ENCODE peak calls at places on chromosome 2, in ten cellular contexts. One of them, this sample, is unnamed.
A peak's percentile ranks its signal among the peaks of the same experiment; 100 is the strongest.

GRCh38 chr2:121192576-121192975 is 92.4 kb downstream of the TFCP2L1 start:
- DNase-seq in astrocyte: no peak
- DNase-seq in A549: no peak
- DNase-seq in K562: no peak
- DNase-seq in H9: no peak
- DNase-seq in trophoblast cell: no peak
- DNase-seq in PC-3: no peak
- DNase-seq in HepG2: no peak
- DNase-seq in GM23338: no peak
- DNase-seq in IMR-90: no peak
- DNase-seq in this sample: no peak

GRCh38 chr2:128599700-128600099 is 281.0 kb upstream of the HS6ST1 start:
- DNase-seq in astrocyte: no peak
- DNase-seq in A549: no peak
- DNase-seq in K562: no peak
- DNase-seq in H9: peak; percentile 15
- DNase-seq in trophoblast cell: no peak
- DNase-seq in PC-3: no peak
- DNase-seq in HepG2: no peak
- DNase-seq in GM23338: no peak
- DNase-seq in IMR-90: no peak
- DNase-seq in this sample: peak; percentile 75

GRCh38 chr2:71711470-71711857 is 258.1 kb downstream of the DYSF start:
- DNase-seq in astrocyte: peak; percentile 27
- DNase-seq in A549: no peak
- DNase-seq in K562: no peak
- DNase-seq in H9: no peak
- DNase-seq in trophoblast cell: no peak
- DNase-seq in PC-3: peak; percentile 11
- DNase-seq in HepG2: no peak
- DNase-seq in GM23338: no peak
- DNase-seq in IMR-90: no peak
- DNase-seq in this sample: no peak

GRCh38 chr2:151228847-151229497 is 32.7 kb downstream of the RBM43 start:
- DNase-seq in astrocyte: no peak
- DNase-seq in A549: no peak
- DNase-seq in K562: no peak
- DNase-seq in H9: no peak
- DNase-seq in trophoblast cell: no peak
- DNase-seq in PC-3: peak; percentile 13
- DNase-seq in HepG2: no peak
- DNase-seq in GM23338: no peak
- DNase-seq in IMR-90: no peak
- DNase-seq in this sample: no peak

GRCh38 chr2:174051039-174051438 is 85.9 kb upstream of the SP3 start:
- DNase-seq in astrocyte: no peak
- DNase-seq in A549: no peak
- DNase-seq in K562: no peak
- DNase-seq in H9: no peak
- DNase-seq in trophoblast cell: peak; percentile 24
- DNase-seq in PC-3: no peak
- DNase-seq in HepG2: no peak
- DNase-seq in GM23338: peak; percentile 44
- DNase-seq in IMR-90: no peak
- DNase-seq in this sample: no peak

GRCh38 chr2:7984693-7985353 is 697.0 kb upstream of the ID2 start:
- DNase-seq in astrocyte: no peak
- DNase-seq in A549: no peak
- DNase-seq in K562: no peak
- DNase-seq in H9: no peak
- DNase-seq in trophoblast cell: no peak
- DNase-seq in PC-3: no peak
- DNase-seq in HepG2: no peak
- DNase-seq in GM23338: no peak
- DNase-seq in IMR-90: no peak
- DNase-seq in this sample: no peak

GRCh38 chr2:234165421-234165820 is 114.9 kb downstream of the SPP2 start:
- DNase-seq in astrocyte: peak; percentile 98
- DNase-seq in A549: no peak
- DNase-seq in K562: no peak
- DNase-seq in H9: no peak
- DNase-seq in trophoblast cell: peak; percentile 81
- DNase-seq in PC-3: no peak
- DNase-seq in HepG2: no peak
- DNase-seq in GM23338: no peak
- DNase-seq in IMR-90: peak; percentile 35
- DNase-seq in this sample: peak; percentile 91

GRCh38 chr2:241049739-241050623 is 51.6 kb downstream of the SNED1 start:
- DNase-seq in astrocyte: peak; percentile 4
- DNase-seq in A549: no peak
- DNase-seq in K562: peak; percentile 44
- DNase-seq in H9: peak; percentile 75
- DNase-seq in trophoblast cell: peak; percentile 49
- DNase-seq in PC-3: no peak
- DNase-seq in HepG2: no peak
- DNase-seq in GM23338: peak; percentile 68
- DNase-seq in IMR-90: no peak
- DNase-seq in this sample: no peak

GRCh38 chr2:130795431-130795830 is 40.1 kb downstream of the AMER3 start:
- DNase-seq in astrocyte: no peak
- DNase-seq in A549: no peak
- DNase-seq in K562: no peak
- DNase-seq in H9: no peak
- DNase-seq in trophoblast cell: no peak
- DNase-seq in PC-3: peak; percentile 28
- DNase-seq in HepG2: no peak
- DNase-seq in GM23338: no peak
- DNase-seq in IMR-90: no peak
- DNase-seq in this sample: no peak

GRCh38 chr2:63755216-63755615 is 86.5 kb upstream of the UGP2 start:
- DNase-seq in astrocyte: no peak
- DNase-seq in A549: no peak
- DNase-seq in K562: no peak
- DNase-seq in H9: no peak
- DNase-seq in trophoblast cell: no peak
- DNase-seq in PC-3: no peak
- DNase-seq in HepG2: no peak
- DNase-seq in GM23338: no peak
- DNase-seq in IMR-90: peak; percentile 17
- DNase-seq in this sample: no peak

GRCh38 chr2:159110784-159111183 is 142.3 kb downstream of the TANC1 start:
- DNase-seq in astrocyte: no peak
- DNase-seq in A549: no peak
- DNase-seq in K562: no peak
- DNase-seq in H9: no peak
- DNase-seq in trophoblast cell: no peak
- DNase-seq in PC-3: no peak
- DNase-seq in HepG2: no peak
- DNase-seq in GM23338: no peak
- DNase-seq in IMR-90: no peak
- DNase-seq in this sample: no peak

GRCh38 chr2:25320077-25320476 is 21.6 kb downstream of the DNMT3A start:
- DNase-seq in astrocyte: no peak
- DNase-seq in A549: no peak
- DNase-seq in K562: no peak
- DNase-seq in H9: no peak
- DNase-seq in trophoblast cell: no peak
- DNase-seq in PC-3: no peak
- DNase-seq in HepG2: no peak
- DNase-seq in GM23338: no peak
- DNase-seq in IMR-90: no peak
- DNase-seq in this sample: no peak

GRCh38 chr2:240685771-240686371 is 3.2 kb upstream of the AQP12B start:
- DNase-seq in astrocyte: no peak
- DNase-seq in A549: no peak
- DNase-seq in K562: peak; percentile 24
- DNase-seq in H9: peak; percentile 34
- DNase-seq in trophoblast cell: peak; percentile 42
- DNase-seq in PC-3: no peak
- DNase-seq in HepG2: no peak
- DNase-seq in GM23338: peak; percentile 54
- DNase-seq in IMR-90: no peak
- DNase-seq in this sample: peak; percentile 76

GRCh38 chr2:144607899-144608477 is 88.1 kb upstream of the ZEB2 start:
- DNase-seq in astrocyte: peak; percentile 71
- DNase-seq in A549: no peak
- DNase-seq in K562: no peak
- DNase-seq in H9: no peak
- DNase-seq in trophoblast cell: peak; percentile 31
- DNase-seq in PC-3: no peak
- DNase-seq in HepG2: no peak
- DNase-seq in GM23338: no peak
- DNase-seq in IMR-90: peak; percentile 75
- DNase-seq in this sample: peak; percentile 37
- H3K4me2 ChIP-seq in astrocyte: peak overlapping the region; percentile 5
- H3K4me2 ChIP-seq in A549: no peak overlapping the region
- H3K4me2 ChIP-seq in K562: no peak overlapping the region
- H3K4me2 ChIP-seq in H9: no peak overlapping the region
- H3K4me2 ChIP-seq in trophoblast cell: no peak overlapping the region
- H3K4me2 ChIP-seq in PC-3: no peak overlapping the region
- H3K4me2 ChIP-seq in HepG2: no peak overlapping the region
- H3K4me2 ChIP-seq in GM23338: no peak overlapping the region
- H3K4me2 ChIP-seq in IMR-90: no peak overlapping the region
- H3K4me2 ChIP-seq in this sample: peak overlapping the region; percentile 29

GRCh38 chr2:68359889-68360288 is 5.2 kb upstream of the PLEK start:
- DNase-seq in astrocyte: no peak
- DNase-seq in A549: no peak
- DNase-seq in K562: no peak
- DNase-seq in H9: no peak
- DNase-seq in trophoblast cell: no peak
- DNase-seq in PC-3: no peak
- DNase-seq in HepG2: no peak
- DNase-seq in GM23338: no peak
- DNase-seq in IMR-90: no peak
- DNase-seq in this sample: peak; percentile 44
- H3K4me2 ChIP-seq in astrocyte: no peak overlapping the region
- H3K4me2 ChIP-seq in A549: no peak overlapping the region
- H3K4me2 ChIP-seq in K562: no peak overlapping the region
- H3K4me2 ChIP-seq in H9: no peak overlapping the region
- H3K4me2 ChIP-seq in trophoblast cell: no peak overlapping the region
- H3K4me2 ChIP-seq in PC-3: no peak overlapping the region
- H3K4me2 ChIP-seq in HepG2: no peak overlapping the region
- H3K4me2 ChIP-seq in GM23338: no peak overlapping the region
- H3K4me2 ChIP-seq in IMR-90: no peak overlapping the region
- H3K4me2 ChIP-seq in this sample: no peak overlapping the region

DNA sequence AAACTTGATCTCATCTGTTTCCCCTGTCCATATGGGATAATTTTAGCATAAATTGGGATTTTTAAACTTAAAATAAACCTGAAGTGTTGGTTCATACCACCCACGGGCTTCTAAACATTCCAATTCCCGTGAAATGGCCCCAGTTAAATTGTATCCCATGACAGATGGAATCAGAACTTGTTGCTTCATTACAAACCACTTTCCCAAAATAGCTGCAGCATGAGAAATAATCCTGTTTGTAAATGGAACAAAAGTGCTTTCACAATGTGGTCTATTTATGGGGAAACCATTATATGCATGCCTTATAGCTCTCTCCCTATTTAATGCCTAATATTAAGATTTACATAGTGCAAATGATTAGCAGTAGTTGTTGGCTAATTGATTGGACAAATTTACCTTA is 15.9 kb downstream of the SCG2 start:
- DNase-seq in astrocyte: peak; percentile 83
- DNase-seq in A549: no peak
- DNase-seq in K562: no peak
- DNase-seq in H9: no peak
- DNase-seq in trophoblast cell: peak; percentile 43
- DNase-seq in PC-3: no peak
- DNase-seq in HepG2: no peak
- DNase-seq in GM23338: no peak
- DNase-seq in IMR-90: peak; percentile 88
- DNase-seq in this sample: peak; percentile 77
- H3K4me2 ChIP-seq in astrocyte: no peak overlapping the region
- H3K4me2 ChIP-seq in A549: peak overlapping the region; percentile 51
- H3K4me2 ChIP-seq in K562: no peak overlapping the region
- H3K4me2 ChIP-seq in H9: no peak overlapping the region
- H3K4me2 ChIP-seq in trophoblast cell: no peak overlapping the region
- H3K4me2 ChIP-seq in PC-3: no peak overlapping the region
- H3K4me2 ChIP-seq in HepG2: no peak overlapping the region
- H3K4me2 ChIP-seq in GM23338: no peak overlapping the region
- H3K4me2 ChIP-seq in IMR-90: peak overlapping the region; percentile 42
- H3K4me2 ChIP-seq in this sample: peak overlapping the region; percentile 44

GRCh38 chr2:41830600-41830999 is 217.2 kb upstream of the PKDCC start:
- DNase-seq in astrocyte: no peak
- DNase-seq in A549: no peak
- DNase-seq in K562: peak; percentile 71
- DNase-seq in H9: no peak
- DNase-seq in trophoblast cell: no peak
- DNase-seq in PC-3: no peak
- DNase-seq in HepG2: no peak
- DNase-seq in GM23338: no peak
- DNase-seq in IMR-90: no peak
- DNase-seq in this sample: no peak

GRCh38 chr2:41826921-41827320 is 220.9 kb upstream of the PKDCC start:
- DNase-seq in astrocyte: no peak
- DNase-seq in A549: no peak
- DNase-seq in K562: no peak
- DNase-seq in H9: no peak
- DNase-seq in trophoblast cell: peak; percentile 64
- DNase-seq in PC-3: no peak
- DNase-seq in HepG2: no peak
- DNase-seq in GM23338: no peak
- DNase-seq in IMR-90: no peak
- DNase-seq in this sample: no peak

GRCh38 chr2:41829011-41829500 is 218.8 kb upstream of the PKDCC start:
- DNase-seq in astrocyte: no peak
- DNase-seq in A549: no peak
- DNase-seq in K562: no peak
- DNase-seq in H9: no peak
- DNase-seq in trophoblast cell: no peak
- DNase-seq in PC-3: no peak
- DNase-seq in HepG2: no peak
- DNase-seq in GM23338: no peak
- DNase-seq in IMR-90: no peak
- DNase-seq in this sample: no peak

GRCh38 chr2:41827354-41827971 is 220.4 kb upstream of the PKDCC start:
- DNase-seq in astrocyte: no peak
- DNase-seq in A549: no peak
- DNase-seq in K562: no peak
- DNase-seq in H9: no peak
- DNase-seq in trophoblast cell: peak; percentile 64
- DNase-seq in PC-3: no peak
- DNase-seq in HepG2: peak; percentile 74
- DNase-seq in GM23338: peak; percentile 11
- DNase-seq in IMR-90: no peak
- DNase-seq in this sample: no peak

DNA sequence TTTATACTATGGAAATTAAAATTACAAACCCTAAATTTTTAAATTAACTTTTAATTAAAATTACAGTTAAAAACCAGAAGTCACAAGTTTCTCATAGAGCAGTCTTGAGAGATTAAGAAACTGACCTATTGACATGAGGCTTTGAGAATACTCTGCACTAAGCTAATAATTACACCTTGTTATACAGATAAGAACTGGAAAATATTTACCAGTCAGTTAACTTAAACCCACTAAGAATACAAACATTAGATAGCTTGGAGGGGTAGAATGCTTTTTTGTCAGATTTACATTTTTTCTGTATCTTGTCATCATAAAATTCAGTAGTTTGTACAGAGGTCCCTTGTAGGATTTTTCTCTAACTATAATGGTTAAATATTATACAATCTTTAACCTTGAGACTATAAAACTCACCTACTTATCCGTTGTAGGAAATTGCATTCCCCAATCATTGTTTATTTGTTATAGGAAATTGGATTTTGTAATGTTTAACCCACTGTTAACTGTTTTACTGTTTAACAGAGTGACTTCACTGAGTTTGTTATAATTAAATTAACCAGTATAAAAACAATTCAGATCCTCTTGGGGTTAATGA is 219.7 kb upstream of the PKDCC start:
- DNase-seq in astrocyte: no peak
- DNase-seq in A549: no peak
- DNase-seq in K562: no peak
- DNase-seq in H9: no peak
- DNase-seq in trophoblast cell: peak; percentile 67
- DNase-seq in PC-3: no peak
- DNase-seq in HepG2: peak; percentile 65
- DNase-seq in GM23338: no peak
- DNase-seq in IMR-90: no peak
- DNase-seq in this sample: no peak
- H3K4me2 ChIP-seq in astrocyte: no peak overlapping the region
- H3K4me2 ChIP-seq in A549: peak overlapping the region; percentile 69
- H3K4me2 ChIP-seq in K562: no peak overlapping the region
- H3K4me2 ChIP-seq in H9: no peak overlapping the region
- H3K4me2 ChIP-seq in trophoblast cell: no peak overlapping the region
- H3K4me2 ChIP-seq in PC-3: no peak overlapping the region
- H3K4me2 ChIP-seq in HepG2: peak overlapping the region; percentile 46
- H3K4me2 ChIP-seq in GM23338: no peak overlapping the region
- H3K4me2 ChIP-seq in IMR-90: no peak overlapping the region
- H3K4me2 ChIP-seq in this sample: no peak overlapping the region

This sample was measured in osteoblast.